ENCODE peak calls at places on chromosomes 2 and 18, in four cellular contexts. Z, P, D and G are unnamed samples.

GRCh38 chr18:39909706-39910105 is 2045.3 kb upstream of the PIK3C3 start:
- DNase-seq in Z (no peak), P (no peak), D (peak), G (no peak)

GRCh38 chr2:17319090-17319489 is 199.2 kb downstream of the RAD51AP2 start:
- DNase-seq in Z (no peak), P (no peak), D (no peak), G (no peak)

GRCh38 chr2:218039171-218039570 is 29.9 kb upstream of the RUFY4 start:
- DNase-seq in Z (no peak), P (no peak), D (peak), G (peak)

GRCh38 chr2:57544626-57545025 is 502.0 kb upstream of the VRK2 start:
- DNase-seq in Z (no peak), P (no peak), D (no peak), G (no peak)

GRCh38 chr2:207746131-207746530 is 23.6 kb downstream of the FZD5 start:
- DNase-seq in Z (peak), P (no peak), D (peak), G (peak)

GRCh38 chr2:230067990-230068657 is 600 bp downstream of the SLC16A14 start:
- DNase-seq in Z (peak), P (no peak), D (no peak), G (no peak)

GRCh38 chr2:240852671-240853314 is 15.8 kb upstream of the AGXT start:
- DNase-seq in Z (no peak), P (no peak), D (no peak), G (no peak)

GRCh38 chr2:145961846-145962245 is 1441.9 kb upstream of the ZEB2 start:
- DNase-seq in Z (no peak), P (no peak), D (peak), G (no peak)

GRCh38 chr18:79599503-79599931 is 80.1 kb upstream of the CTDP1 start:
- DNase-seq in Z (no peak), P (no peak), D (peak), G (peak)

GRCh38 chr2:238239552-238239871 is 326 bp downstream of the HES6 start:
- DNase-seq in Z (no peak), P (no peak), D (no peak), G (no peak)

GRCh38 chr2:108640731-108641130 is 78.6 kb upstream of the RANBP2 start:
- DNase-seq in Z (no peak), P (no peak), D (peak), G (peak)

GRCh38 chr2:239818531-239819011 is 206.6 kb downstream of the NDUFA10 start:
- DNase-seq in Z (no peak), P (no peak), D (no peak), G (no peak)

GRCh38 chr2:169637620-169638019 is 53.5 kb downstream of the PPIG start:
- DNase-seq in Z (no peak), P (no peak), D (peak), G (peak)

GRCh38 chr2:31188141-31188540 is 29.2 kb downstream of the CAPN14 start:
- DNase-seq in Z (no peak), P (no peak), D (no peak), G (no peak)

GRCh38 chr18:57075716-57076400 is 71.0 kb upstream of the BOD1L2 start:
- DNase-seq in Z (no peak), P (no peak), D (no peak), G (no peak)

GRCh38 chr2:239305771-239306170 is 95.0 kb downstream of the HDAC4 start:
- DNase-seq in Z (no peak), P (no peak), D (no peak), G (no peak)

GRCh38 chr2:146123714-146124113 is 1603.8 kb upstream of the ZEB2 start:
- DNase-seq in Z (no peak), P (no peak), D (peak), G (no peak)

GRCh38 chr2:165952600-165953210 is 871 bp downstream of the TTC21B start:
- DNase-seq in Z (no peak), P (no peak), D (peak), G (peak)

GRCh38 chr2:235665656-235666239 is 171.9 kb downstream of the AGAP1 start:
- DNase-seq in Z (no peak), P (no peak), D (no peak), G (no peak)

GRCh38 chr18:76588591-76589303 is 93.7 kb upstream of the ZNF516 start:
- DNase-seq in Z (no peak), P (no peak), D (no peak), G (no peak)

GRCh38 chr2:74530239-74531161 is 767 bp downstream of the HTRA2 start:
- DNase-seq in Z (peak), P (no peak), D (peak), G (peak)

GRCh38 chr2:230885467-230886130 is 20.9 kb downstream of the ITM2C start:
- DNase-seq in Z (no peak), P (no peak), D (peak), G (peak)

GRCh38 chr2:135473567-135473966 is 57.5 kb downstream of the ZRANB3 start:
- DNase-seq in Z (no peak), P (no peak), D (peak), G (no peak)

GRCh38 chr2:219111375-219112069 is 49.1 kb downstream of the NHEJ1 start:
- DNase-seq in Z (peak), P (no peak), D (no peak), G (no peak)

GRCh38 chr2:74092236-74092635 is 55.5 kb downstream of the BOLA3 start:
- DNase-seq in Z (no peak), P (peak), D (no peak), G (no peak)

GRCh38 chr2:129761569-129762021 is 217.9 kb upstream of the RAB6C start:
- DNase-seq in Z (no peak), P (no peak), D (no peak), G (no peak)

GRCh38 chr2:160269803-160270570 is 69.9 kb upstream of the ITGB6 start:
- DNase-seq in Z (peak), P (peak), D (peak), G (peak)
- TF ChIP-seq CTCF in Z (peak), P (peak), D (peak), G (peak)

DNA sequence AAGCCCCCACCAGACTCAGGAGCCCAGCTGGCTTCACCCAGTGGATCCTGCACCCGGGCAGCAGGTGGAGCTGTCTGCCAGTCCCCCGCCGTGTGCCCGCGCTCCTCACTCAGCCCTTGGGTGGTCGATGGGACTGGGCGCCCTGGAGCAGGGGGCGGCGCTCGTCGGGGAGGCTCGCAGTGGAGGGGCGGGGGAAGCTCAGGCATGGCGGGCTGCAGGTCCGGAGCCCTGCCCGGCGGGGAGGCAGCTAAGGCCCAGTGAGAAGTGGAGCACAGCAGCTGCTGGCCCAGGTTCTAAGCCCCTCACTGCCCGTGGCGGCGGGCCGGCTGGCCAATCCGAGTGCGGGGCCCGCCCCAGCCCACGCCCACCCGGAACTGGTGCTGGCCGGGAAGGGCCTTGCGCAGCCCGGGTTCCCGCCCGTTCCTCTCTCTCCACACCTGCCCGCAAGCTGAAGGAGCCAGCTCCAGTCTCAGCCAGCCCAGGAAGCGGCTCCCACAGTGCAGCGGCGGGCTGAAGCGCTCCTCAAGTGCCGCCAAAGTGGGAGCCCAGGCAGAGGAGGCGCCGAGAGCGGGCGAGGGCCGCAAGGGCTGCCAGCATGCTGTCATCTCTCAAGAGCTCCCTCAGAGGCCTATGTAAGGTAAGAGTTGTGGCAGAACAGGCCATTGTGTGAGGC is 1307.8 kb upstream of the TMEFF2 start:
- DNase-seq in Z (no peak), P (no peak), D (no peak), G (no peak)
- TF ChIP-seq CTCF in Z (no peak), P (no peak), D (no peak), G (no peak)

GRCh38 chr18:31566576-31567306 is 24.9 kb upstream of the TTR start:
- DNase-seq in Z (no peak), P (no peak), D (no peak), G (no peak)

GRCh38 chr18:31562726-31563125 is 29.0 kb upstream of the TTR start:
- DNase-seq in Z (no peak), P (no peak), D (no peak), G (no peak)

GRCh38 chr18:31565782-31566512 is 25.7 kb upstream of the TTR start:
- DNase-seq in Z (no peak), P (no peak), D (no peak), G (no peak)

GRCh38 chr18:31565345-31565744 is 26.3 kb upstream of the TTR start:
- DNase-seq in Z (no peak), P (no peak), D (no peak), G (no peak)

DNA sequence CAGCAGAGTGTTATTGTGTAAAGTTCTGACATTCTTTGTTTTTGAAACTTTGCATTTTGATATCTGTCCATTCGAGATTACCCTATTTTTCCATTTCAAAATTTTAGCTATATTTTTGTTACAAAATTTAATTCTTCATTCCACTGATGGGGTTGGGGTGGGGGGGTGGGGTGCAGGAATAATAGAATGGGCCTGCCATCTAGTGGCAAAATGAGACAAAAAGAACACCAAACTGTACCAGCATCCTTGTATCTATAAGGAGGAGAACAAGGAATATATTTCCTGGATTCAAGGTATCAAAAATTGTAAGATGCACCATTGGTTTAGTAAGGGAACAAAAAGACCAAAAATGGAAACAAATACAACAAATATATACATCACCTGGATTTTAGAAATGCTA is 27.9 kb upstream of the TTR start:
- DNase-seq in Z (no peak), P (no peak), D (no peak), G (no peak)
- TF ChIP-seq CTCF in Z (no peak), P (no peak), D (no peak), G (peak)

GRCh38 chr18:58231930-58232329 is 187.9 kb downstream of the NEDD4L start:
- DNase-seq in Z (no peak), P (no peak), D (peak), G (no peak)
- TF ChIP-seq CTCF in Z (peak), P (no peak), D (peak), G (peak)

DNA sequence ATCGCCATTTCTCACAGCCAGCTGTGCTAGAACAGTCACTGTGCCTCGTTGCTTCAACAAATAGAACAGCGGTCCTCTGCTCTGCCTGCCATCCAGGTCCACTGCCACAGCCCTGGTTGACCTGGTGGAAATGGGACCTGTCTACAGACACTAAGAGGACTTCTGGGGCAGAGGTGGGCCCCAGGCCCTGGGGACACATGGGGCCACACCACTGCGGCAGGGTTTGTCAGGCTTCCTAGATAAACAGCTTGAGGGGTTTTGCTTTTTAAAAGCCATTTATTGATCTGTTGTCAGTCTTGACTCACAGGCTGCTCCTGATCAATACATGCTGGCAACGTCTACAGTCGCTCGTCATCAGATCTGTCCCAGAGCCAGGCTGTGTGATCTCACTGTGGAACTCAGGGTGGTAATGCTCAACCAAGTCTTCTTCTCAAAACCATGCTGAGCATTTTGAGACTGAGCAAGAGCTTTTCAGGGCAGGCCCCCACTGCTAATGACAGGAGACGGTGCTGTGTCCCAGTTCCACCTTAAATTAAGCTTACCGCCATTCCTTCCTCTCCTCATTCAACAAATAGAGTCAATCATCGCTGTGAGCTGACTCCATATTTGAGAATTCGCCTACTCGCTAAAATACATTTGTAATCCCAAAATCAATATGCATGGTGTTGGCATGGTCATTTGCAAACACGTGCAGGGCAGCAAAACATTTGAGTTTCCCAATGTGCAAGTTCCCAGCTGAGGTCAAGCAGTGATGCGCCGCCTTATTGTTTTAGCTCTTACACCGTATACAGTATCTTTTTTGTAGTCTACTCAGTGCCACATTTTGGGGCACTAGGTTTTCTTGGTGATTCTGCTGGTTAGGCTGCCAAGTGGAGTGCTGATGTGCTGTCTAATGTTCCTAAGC is 73.1 kb upstream of the MGAT4A start:
- DNase-seq in Z (no peak), P (no peak), D (no peak), G (no peak)
- TF ChIP-seq CTCF in Z (no peak), P (no peak), D (no peak), G (no peak)

GRCh38 chr18:13461488-13461887 is 242.9 kb downstream of the LDLRAD4 start:
- DNase-seq in Z (no peak), P (no peak), D (no peak), G (no peak)
- TF ChIP-seq CTCF in Z (no peak), P (no peak), D (no peak), G (no peak)

GRCh38 chr2:45649457-45649854 is 2.0 kb upstream of the PRKCE start:
- DNase-seq in Z (no peak), P (no peak), D (peak), G (no peak)
- TF ChIP-seq CTCF in Z (no peak), P (no peak), D (no peak), G (no peak)